ENCODE peak calls at places on chromosomes 16 and 17, in five cellular contexts. C is mammary epithelial cell, Z is neuronal stem cell, R is neural progenitor cell, D is endothelial cell of umbilical vein. O is an unnamed sample. For H3K36me3, the result is how much of the 10 kb centered on the place peaks cover.

GRCh38 chr16:8963010-8963824 is 489 bp downstream of the USP7 start:
- DNase-seq in C (no peak), D (no peak), Z (no peak), R (peak), O (peak)

GRCh38 chr17:49910858-49911204 is 58.2 kb upstream of the DLX4 start:
- DNase-seq in R (no peak), Z (no peak), C (no peak), D (no peak), O (no peak)

GRCh38 chr16:24845726-24846547 is at the start of gene SLC5A11:
- DNase-seq in C (no peak), Z (no peak), D (no peak), R (no peak), O (peak)

GRCh38 chr17:44829558-44830358 is at the start of gene GJC1:
- DNase-seq in C (peak), Z (peak), D (peak), R (peak), O (peak)

GRCh38 chr16:2090819-2091721 is 43.3 kb downstream of the TSC2 start:
- DNase-seq in R (peak), D (peak), C (no peak), Z (peak), O (peak)

GRCh38 chr16:86026136-86026905 is 127.4 kb downstream of the IRF8 start:
- DNase-seq in D (no peak), R (no peak), Z (no peak), C (no peak), O (peak)

GRCh38 chr16:83365166-83365565 is 442.6 kb upstream of the HSBP1 start:
- DNase-seq in Z (no peak), R (no peak), C (peak), D (peak), O (no peak)

GRCh38 chr16:29757950-29758466 is 12.2 kb upstream of the C16orf54 start:
- DNase-seq in D (no peak), R (no peak), C (no peak), Z (no peak), O (no peak)

GRCh38 chr17:19876524-19877161 is 8.9 kb upstream of the ULK2 start:
- DNase-seq in C (no peak), Z (no peak), D (no peak), R (no peak), O (peak)

GRCh38 chr17:40617678-40618240 is 29.9 kb downstream of the SMARCE1 start:
- DNase-seq in C (peak), D (no peak), Z (no peak), R (peak), O (no peak)

GRCh38 chr16:62363451-62363850 is 327.2 kb upstream of the CDH8 start:
- DNase-seq in Z (no peak), R (peak), C (no peak), D (no peak), O (no peak)

GRCh38 chr17:40540448-40540847 is 24.8 kb downstream of the CCR7 start:
- DNase-seq in D (no peak), C (no peak), Z (no peak), R (no peak), O (peak)

GRCh38 chr16:89257281-89257731 is 39.8 kb downstream of the ZNF778 start:
- DNase-seq in R (peak), Z (no peak), C (no peak), D (peak), O (peak)

GRCh38 chr16:47069291-47069690 is 74.5 kb downstream of the NETO2 start:
- DNase-seq in C (no peak), Z (no peak), D (no peak), R (no peak), O (no peak)

GRCh38 chr17:34303606-34304005 is 15.6 kb upstream of the CCL8 start:
- DNase-seq in Z (no peak), C (no peak), R (no peak), D (no peak), O (no peak)
- H3K27ac ChIP-seq in Z (no peak), C (no peak), R (no peak), D (no peak), O (no peak)

DNA sequence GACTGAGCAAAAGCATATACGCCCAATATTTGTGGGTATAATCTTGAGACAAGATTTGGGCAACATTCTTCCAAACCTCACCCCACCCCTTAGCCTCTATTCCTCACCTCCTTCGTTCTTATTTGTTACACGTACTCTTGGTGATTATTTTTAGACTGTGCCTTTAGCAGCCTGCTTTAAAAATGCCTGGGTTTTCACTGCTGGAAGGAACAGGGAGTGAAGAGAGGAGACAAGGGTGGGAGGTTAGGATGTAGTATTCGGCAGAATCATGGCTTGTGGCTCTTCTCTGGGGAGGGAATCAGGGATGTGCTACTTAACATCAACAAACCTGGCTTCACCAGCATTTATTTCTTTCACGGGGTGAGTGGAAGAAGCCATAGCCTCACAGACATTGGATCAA is 11.6 kb downstream of the ALKBH5 start:
- DNase-seq in R (no peak), C (no peak), D (no peak), Z (no peak), O (no peak)
- H3K36me3 ChIP-seq in R (under half), C (under half), D (under half), Z (half or more), O (under half)

GRCh38 chr17:21162394-21162775 is 35.6 kb downstream of the DHRS7B start:
- DNase-seq in D (no peak), R (no peak), C (no peak), Z (no peak), O (no peak)
- H3K9ac ChIP-seq in D (no peak), R (no peak), C (no peak), Z (no peak), O (no peak)

GRCh38 chr16:57061084-57061905 is 31.1 kb upstream of the CPNE2 start:
- DNase-seq in Z (no peak), D (no peak), R (no peak), C (peak), O (peak)
- H3K27ac ChIP-seq in Z (no peak), D (no peak), R (no peak), C (no peak), O (peak)

GRCh38 chr17:41825175-41825845 is 10.7 kb downstream of the NT5C3B start:
- DNase-seq in Z (no peak), R (no peak), C (no peak), D (no peak), O (peak)
- H3K36me3 ChIP-seq in Z (half or more), R (under half), C (under half), D (under half), O (under half)

O was measured in kidney.